ENCODE peak calls at places on chromosomes 5 and 9, in five cellular contexts. J is MCF 10A; E is stimulated activated CD4-positive, alpha-beta T cell treated with anti-CD3 and anti-CD28 coated beads, TNF-alpha, amount 100 ng/mL, for 24 hours; R is aorta; X is DMS79 treated with DMSO at 0.1 percent for 48 hours. D is an unnamed sample.

GRCh38 chr5:85591311-85591710 is 1026.4 kb upstream of the COX7C start:
- DNase-seq in E (no peak), J (no peak), X (no peak), R (no peak), D (no peak)

GRCh38 chr9:34899535-34900158 is 58.4 kb upstream of the PHF24 start:
- DNase-seq in X (peak), R (peak), E (peak), J (peak), D (peak)

GRCh38 chr5:171317225-171317624 is 8.2 kb downstream of the TLX3 start:
- DNase-seq in R (no peak), X (no peak), J (no peak), E (no peak), D (no peak)

GRCh38 chr5:74873525-74874249 is 7.5 kb upstream of the FAM169A start:
- DNase-seq in J (no peak), X (no peak), R (no peak), E (no peak), D (no peak)

GRCh38 chr5:135493406-135494180 is 41.4 kb upstream of the TIFAB start:
- DNase-seq in E (no peak), J (peak), X (peak), R (peak), D (peak)

GRCh38 chr5:134124289-134125194 is 10.1 kb downstream of the TCF7 start:
- DNase-seq in E (no peak), J (peak), X (no peak), R (no peak), D (no peak)

GRCh38 chr9:93822229-93822628 is 132.9 kb downstream of the BARX1 start:
- DNase-seq in X (no peak), R (no peak), J (no peak), E (no peak), D (no peak)

GRCh38 chr5:1930880-1931589 is 48.3 kb upstream of the IRX4 start:
- DNase-seq in E (no peak), X (no peak), R (no peak), J (peak), D (no peak)

GRCh38 chr9:137465000-137465769 is 6.1 kb upstream of the NSMF start:
- DNase-seq in J (no peak), E (no peak), R (peak), X (no peak), D (no peak)

GRCh38 chr5:155767480-155767879 is 559.5 kb upstream of the SGCD start:
- DNase-seq in X (no peak), R (no peak), E (no peak), J (no peak), D (peak)

GRCh38 chr5:141778211-141778610 is 96.2 kb upstream of the ARAP3 start:
- DNase-seq in X (no peak), E (no peak), R (no peak), J (peak), D (no peak)

GRCh38 chr5:118675247-118675646 is 313.1 kb downstream of the DTWD2 start:
- DNase-seq in J (no peak), R (no peak), E (no peak), X (no peak), D (no peak)

GRCh38 chr5:138606378-138606777 is 31.2 kb upstream of the HSPA9 start:
- DNase-seq in J (no peak), X (no peak), E (no peak), R (no peak), D (no peak)

GRCh38 chr9:136957901-136958300 is 5.8 kb downstream of the LCN12 start:
- DNase-seq in J (no peak), X (no peak), R (no peak), E (no peak), D (no peak)

GRCh38 chr5:65774346-65774745 is 52.3 kb downstream of the NLN start:
- DNase-seq in E (no peak), R (no peak), J (peak), X (no peak), D (no peak)

GRCh38 chr9:100428871-100429654 is 2.1 kb downstream of the MSANTD3 start:
- DNase-seq in R (no peak), J (peak), E (no peak), X (no peak), D (peak)

GRCh38 chr5:41722359-41722950 is 147.8 kb downstream of the OXCT1 start:
- DNase-seq in J (peak), R (no peak), X (no peak), E (no peak), D (no peak)

GRCh38 chr9:102941868-102942267 is 53.3 kb upstream of the CYLC2 start:
- DNase-seq in R (no peak), E (no peak), X (no peak), J (no peak), D (no peak)

GRCh38 chr9:36484124-36484523 is 84.1 kb upstream of the RNF38 start:
- DNase-seq in J (no peak), R (no peak), X (no peak), E (no peak), D (no peak)

GRCh38 chr5:139403418-139403786 is 487 bp downstream of the SPATA24 start:
- DNase-seq in X (no peak), R (no peak), E (no peak), J (no peak), D (no peak)

GRCh38 chr9:37034938-37035471 is 937 bp upstream of the PAX5 start:
- DNase-seq in E (no peak), J (no peak), R (no peak), X (peak), D (no peak)

GRCh38 chr5:61631438-61631941 is 299.4 kb downstream of the ZSWIM6 start:
- DNase-seq in E (no peak), J (no peak), R (no peak), X (peak), D (no peak)

GRCh38 chr9:8857330-8858249 is 1058.0 kb upstream of the DMAC1 start:
- DNase-seq in E (no peak), J (no peak), X (peak), R (peak), D (no peak)

GRCh38 chr5:61805101-61805500 is 473.0 kb downstream of the ZSWIM6 start:
- DNase-seq in X (no peak), J (peak), R (no peak), E (no peak), D (peak)

GRCh38 chr5:150235548-150235895 is 45.7 kb downstream of the SLC6A7 start:
- DNase-seq in R (no peak), E (no peak), X (no peak), J (no peak), D (no peak)